ENCODE peak calls at places on chromosomes 11 and 22, in five cellular contexts. One of them, this sample, is unnamed.

GRCh38 chr22:46977656-46978343 is 215.3 kb downstream of the TBC1D22A start:
- DNase-seq in stimulated activated CD4-positive, alpha-beta T cell treated with anti-CD3 and anti-CD28 coated beads, Interleukin-2, amount 100 ng/mL, for 48 hours: no peak
- DNase-seq in head of caudate nucleus: no peak
- DNase-seq in mesendoderm: no peak
- DNase-seq in heart left ventricle: no peak
- DNase-seq in this sample: no peak

GRCh38 chr22:37827056-37827455 is 3.9 kb downstream of the GALR3 start:
- DNase-seq in stimulated activated CD4-positive, alpha-beta T cell treated with anti-CD3 and anti-CD28 coated beads, Interleukin-2, amount 100 ng/mL, for 48 hours: no peak
- DNase-seq in head of caudate nucleus: peak
- DNase-seq in mesendoderm: no peak
- DNase-seq in heart left ventricle: peak
- DNase-seq in this sample: no peak

GRCh38 chr11:69654660-69655478 is 13.9 kb downstream of the CCND1 start:
- DNase-seq in stimulated activated CD4-positive, alpha-beta T cell treated with anti-CD3 and anti-CD28 coated beads, Interleukin-2, amount 100 ng/mL, for 48 hours: no peak
- DNase-seq in head of caudate nucleus: no peak
- DNase-seq in mesendoderm: no peak
- DNase-seq in heart left ventricle: peak
- DNase-seq in this sample: no peak

GRCh38 chr11:8501838-8502237 is 92.2 kb downstream of the STK33 start:
- DNase-seq in stimulated activated CD4-positive, alpha-beta T cell treated with anti-CD3 and anti-CD28 coated beads, Interleukin-2, amount 100 ng/mL, for 48 hours: no peak
- DNase-seq in head of caudate nucleus: no peak
- DNase-seq in mesendoderm: no peak
- DNase-seq in heart left ventricle: no peak
- DNase-seq in this sample: no peak

GRCh38 chr22:26894766-26895485 is 237.5 kb downstream of the MIAT start:
- DNase-seq in stimulated activated CD4-positive, alpha-beta T cell treated with anti-CD3 and anti-CD28 coated beads, Interleukin-2, amount 100 ng/mL, for 48 hours: no peak
- DNase-seq in head of caudate nucleus: no peak
- DNase-seq in mesendoderm: no peak
- DNase-seq in heart left ventricle: no peak
- DNase-seq in this sample: no peak

GRCh38 chr11:128448981-128449713 is 138.2 kb downstream of the ETS1 start:
- DNase-seq in stimulated activated CD4-positive, alpha-beta T cell treated with anti-CD3 and anti-CD28 coated beads, Interleukin-2, amount 100 ng/mL, for 48 hours: no peak
- DNase-seq in head of caudate nucleus: no peak
- DNase-seq in mesendoderm: no peak
- DNase-seq in heart left ventricle: no peak
- DNase-seq in this sample: no peak

GRCh38 chr11:118610773-118611432 is 3.5 kb downstream of the PHLDB1 start:
- DNase-seq in stimulated activated CD4-positive, alpha-beta T cell treated with anti-CD3 and anti-CD28 coated beads, Interleukin-2, amount 100 ng/mL, for 48 hours: peak
- DNase-seq in head of caudate nucleus: peak
- DNase-seq in mesendoderm: peak
- DNase-seq in heart left ventricle: peak
- DNase-seq in this sample: peak

GRCh38 chr11:1705121-1706052 is 8.4 kb downstream of the KRTAP5-6 start:
- DNase-seq in stimulated activated CD4-positive, alpha-beta T cell treated with anti-CD3 and anti-CD28 coated beads, Interleukin-2, amount 100 ng/mL, for 48 hours: no peak
- DNase-seq in head of caudate nucleus: no peak
- DNase-seq in mesendoderm: no peak
- DNase-seq in heart left ventricle: no peak
- DNase-seq in this sample: peak

GRCh38 chr11:73281201-73281741 is 9.1 kb downstream of the P2RY6 start:
- DNase-seq in stimulated activated CD4-positive, alpha-beta T cell treated with anti-CD3 and anti-CD28 coated beads, Interleukin-2, amount 100 ng/mL, for 48 hours: no peak
- DNase-seq in head of caudate nucleus: no peak
- DNase-seq in mesendoderm: no peak
- DNase-seq in heart left ventricle: peak
- DNase-seq in this sample: no peak

GRCh38 chr11:12744831-12745502 is 70.7 kb downstream of the TEAD1 start:
- DNase-seq in stimulated activated CD4-positive, alpha-beta T cell treated with anti-CD3 and anti-CD28 coated beads, Interleukin-2, amount 100 ng/mL, for 48 hours: no peak
- DNase-seq in head of caudate nucleus: no peak
- DNase-seq in mesendoderm: peak
- DNase-seq in heart left ventricle: peak
- DNase-seq in this sample: no peak

GRCh38 chr22:36771376-36772063 is 4.4 kb downstream of the IFT27 start:
- DNase-seq in stimulated activated CD4-positive, alpha-beta T cell treated with anti-CD3 and anti-CD28 coated beads, Interleukin-2, amount 100 ng/mL, for 48 hours: no peak
- DNase-seq in head of caudate nucleus: no peak
- DNase-seq in mesendoderm: no peak
- DNase-seq in heart left ventricle: no peak
- DNase-seq in this sample: no peak

GRCh38 chr22:39183991-39184585 is 31.6 kb upstream of the CBX7 start:
- DNase-seq in stimulated activated CD4-positive, alpha-beta T cell treated with anti-CD3 and anti-CD28 coated beads, Interleukin-2, amount 100 ng/mL, for 48 hours: no peak
- DNase-seq in head of caudate nucleus: peak
- DNase-seq in mesendoderm: peak
- DNase-seq in heart left ventricle: peak
- DNase-seq in this sample: no peak

GRCh38 chr11:125226701-125227100 is 62.1 kb downstream of the PKNOX2 start:
- DNase-seq in stimulated activated CD4-positive, alpha-beta T cell treated with anti-CD3 and anti-CD28 coated beads, Interleukin-2, amount 100 ng/mL, for 48 hours: no peak
- DNase-seq in head of caudate nucleus: no peak
- DNase-seq in mesendoderm: no peak
- DNase-seq in heart left ventricle: peak
- DNase-seq in this sample: no peak

GRCh38 chr11:113895367-113896155 is 9.0 kb upstream of the HTR3B start:
- DNase-seq in stimulated activated CD4-positive, alpha-beta T cell treated with anti-CD3 and anti-CD28 coated beads, Interleukin-2, amount 100 ng/mL, for 48 hours: no peak
- DNase-seq in head of caudate nucleus: no peak
- DNase-seq in mesendoderm: peak
- DNase-seq in heart left ventricle: no peak
- DNase-seq in this sample: no peak

GRCh38 chr11:1740786-1741530 is 9.4 kb downstream of the IFITM10 start:
- DNase-seq in stimulated activated CD4-positive, alpha-beta T cell treated with anti-CD3 and anti-CD28 coated beads, Interleukin-2, amount 100 ng/mL, for 48 hours: no peak
- DNase-seq in head of caudate nucleus: no peak
- DNase-seq in mesendoderm: no peak
- DNase-seq in heart left ventricle: no peak
- DNase-seq in this sample: no peak

GRCh38 chr11:81497202-81497804 is 1236.4 kb downstream of the FAM181B start:
- DNase-seq in stimulated activated CD4-positive, alpha-beta T cell treated with anti-CD3 and anti-CD28 coated beads, Interleukin-2, amount 100 ng/mL, for 48 hours: peak
- DNase-seq in head of caudate nucleus: no peak
- DNase-seq in mesendoderm: peak
- DNase-seq in heart left ventricle: no peak
- DNase-seq in this sample: peak

GRCh38 chr11:113904379-113905101 is at the start of gene HTR3B:
- DNase-seq in stimulated activated CD4-positive, alpha-beta T cell treated with anti-CD3 and anti-CD28 coated beads, Interleukin-2, amount 100 ng/mL, for 48 hours: no peak
- DNase-seq in head of caudate nucleus: no peak
- DNase-seq in mesendoderm: peak
- DNase-seq in heart left ventricle: no peak
- DNase-seq in this sample: no peak

GRCh38 chr11:58286249-58286648 is 18.2 kb upstream of the OR10W1 start:
- DNase-seq in stimulated activated CD4-positive, alpha-beta T cell treated with anti-CD3 and anti-CD28 coated beads, Interleukin-2, amount 100 ng/mL, for 48 hours: no peak
- DNase-seq in head of caudate nucleus: no peak
- DNase-seq in mesendoderm: peak
- DNase-seq in heart left ventricle: no peak
- DNase-seq in this sample: peak

GRCh38 chr11:121143921-121144320 is 42.9 kb downstream of the TECTA start:
- DNase-seq in stimulated activated CD4-positive, alpha-beta T cell treated with anti-CD3 and anti-CD28 coated beads, Interleukin-2, amount 100 ng/mL, for 48 hours: no peak
- DNase-seq in head of caudate nucleus: no peak
- DNase-seq in mesendoderm: peak
- DNase-seq in heart left ventricle: no peak
- DNase-seq in this sample: no peak

GRCh38 chr22:22179858-22180257 is 64.7 kb upstream of the VPREB1 start:
- DNase-seq in stimulated activated CD4-positive, alpha-beta T cell treated with anti-CD3 and anti-CD28 coated beads, Interleukin-2, amount 100 ng/mL, for 48 hours: no peak
- DNase-seq in head of caudate nucleus: no peak
- DNase-seq in mesendoderm: no peak
- DNase-seq in heart left ventricle: no peak
- DNase-seq in this sample: no peak

GRCh38 chr22:30871391-30872281 is 96.9 kb downstream of the MORC2 start:
- DNase-seq in stimulated activated CD4-positive, alpha-beta T cell treated with anti-CD3 and anti-CD28 coated beads, Interleukin-2, amount 100 ng/mL, for 48 hours: no peak
- DNase-seq in head of caudate nucleus: no peak
- DNase-seq in mesendoderm: no peak
- DNase-seq in heart left ventricle: no peak
- DNase-seq in this sample: no peak

GRCh38 chr11:64097468-64098317 is 62.0 kb downstream of the FLRT1 start:
- DNase-seq in stimulated activated CD4-positive, alpha-beta T cell treated with anti-CD3 and anti-CD28 coated beads, Interleukin-2, amount 100 ng/mL, for 48 hours: no peak
- DNase-seq in head of caudate nucleus: peak
- DNase-seq in mesendoderm: no peak
- DNase-seq in heart left ventricle: no peak
- DNase-seq in this sample: no peak

GRCh38 chr22:42010778-42011177 is 12.2 kb downstream of the WBP2NL start:
- DNase-seq in stimulated activated CD4-positive, alpha-beta T cell treated with anti-CD3 and anti-CD28 coated beads, Interleukin-2, amount 100 ng/mL, for 48 hours: no peak
- DNase-seq in head of caudate nucleus: no peak
- DNase-seq in mesendoderm: no peak
- DNase-seq in heart left ventricle: no peak
- DNase-seq in this sample: no peak

GRCh38 chr11:131253142-131253884 is 117.1 kb upstream of the NTM start:
- DNase-seq in stimulated activated CD4-positive, alpha-beta T cell treated with anti-CD3 and anti-CD28 coated beads, Interleukin-2, amount 100 ng/mL, for 48 hours: no peak
- DNase-seq in head of caudate nucleus: no peak
- DNase-seq in mesendoderm: peak
- DNase-seq in heart left ventricle: no peak
- DNase-seq in this sample: no peak

GRCh38 chr11:2812371-2812991 is 73.1 kb downstream of the CDKN1C start:
- DNase-seq in stimulated activated CD4-positive, alpha-beta T cell treated with anti-CD3 and anti-CD28 coated beads, Interleukin-2, amount 100 ng/mL, for 48 hours: no peak
- DNase-seq in head of caudate nucleus: no peak
- DNase-seq in mesendoderm: peak
- DNase-seq in heart left ventricle: peak
- DNase-seq in this sample: no peak

GRCh38 chr11:33869511-33870422 is 22.1 kb downstream of the LMO2 start:
- DNase-seq in stimulated activated CD4-positive, alpha-beta T cell treated with anti-CD3 and anti-CD28 coated beads, Interleukin-2, amount 100 ng/mL, for 48 hours: peak
- DNase-seq in head of caudate nucleus: peak
- DNase-seq in mesendoderm: peak
- DNase-seq in heart left ventricle: peak
- DNase-seq in this sample: no peak

GRCh38 chr22:27654536-27655445 is 146.8 kb downstream of the MN1 start:
- DNase-seq in stimulated activated CD4-positive, alpha-beta T cell treated with anti-CD3 and anti-CD28 coated beads, Interleukin-2, amount 100 ng/mL, for 48 hours: no peak
- DNase-seq in head of caudate nucleus: no peak
- DNase-seq in mesendoderm: peak
- DNase-seq in heart left ventricle: no peak
- DNase-seq in this sample: no peak

GRCh38 chr11:58968251-58968711 is 29.0 kb downstream of the GLYATL1 start:
- DNase-seq in stimulated activated CD4-positive, alpha-beta T cell treated with anti-CD3 and anti-CD28 coated beads, Interleukin-2, amount 100 ng/mL, for 48 hours: no peak
- DNase-seq in head of caudate nucleus: peak
- DNase-seq in mesendoderm: no peak
- DNase-seq in heart left ventricle: no peak
- DNase-seq in this sample: no peak

GRCh38 chr22:30290679-30291333 is 1.5 kb upstream of the CASTOR1 start:
- DNase-seq in stimulated activated CD4-positive, alpha-beta T cell treated with anti-CD3 and anti-CD28 coated beads, Interleukin-2, amount 100 ng/mL, for 48 hours: no peak
- DNase-seq in head of caudate nucleus: peak
- DNase-seq in mesendoderm: peak
- DNase-seq in heart left ventricle: peak
- DNase-seq in this sample: peak

GRCh38 chr22:26587991-26588613 is 1.8 kb downstream of the TPST2 start:
- DNase-seq in stimulated activated CD4-positive, alpha-beta T cell treated with anti-CD3 and anti-CD28 coated beads, Interleukin-2, amount 100 ng/mL, for 48 hours: no peak
- DNase-seq in head of caudate nucleus: no peak
- DNase-seq in mesendoderm: no peak
- DNase-seq in heart left ventricle: no peak
- DNase-seq in this sample: no peak

GRCh38 chr11:116866774-116867455 is 29.5 kb upstream of the APOA1 start:
- DNase-seq in stimulated activated CD4-positive, alpha-beta T cell treated with anti-CD3 and anti-CD28 coated beads, Interleukin-2, amount 100 ng/mL, for 48 hours: no peak
- DNase-seq in head of caudate nucleus: no peak
- DNase-seq in mesendoderm: no peak
- DNase-seq in heart left ventricle: no peak
- DNase-seq in this sample: no peak

GRCh38 chr22:36301851-36302250 is 48.9 kb downstream of the APOL1 start:
- DNase-seq in stimulated activated CD4-positive, alpha-beta T cell treated with anti-CD3 and anti-CD28 coated beads, Interleukin-2, amount 100 ng/mL, for 48 hours: no peak
- DNase-seq in head of caudate nucleus: no peak
- DNase-seq in mesendoderm: no peak
- DNase-seq in heart left ventricle: no peak
- DNase-seq in this sample: no peak

GRCh38 chr11:3853935-3854659 is 1.4 kb upstream of the STIM1 start:
- DNase-seq in stimulated activated CD4-positive, alpha-beta T cell treated with anti-CD3 and anti-CD28 coated beads, Interleukin-2, amount 100 ng/mL, for 48 hours: peak
- DNase-seq in head of caudate nucleus: peak
- DNase-seq in mesendoderm: no peak
- DNase-seq in heart left ventricle: peak
- DNase-seq in this sample: peak

GRCh38 chr22:49573109-49573765 is 254.4 kb downstream of the BRD1 start:
- DNase-seq in stimulated activated CD4-positive, alpha-beta T cell treated with anti-CD3 and anti-CD28 coated beads, Interleukin-2, amount 100 ng/mL, for 48 hours: no peak
- DNase-seq in head of caudate nucleus: peak
- DNase-seq in mesendoderm: no peak
- DNase-seq in heart left ventricle: no peak
- DNase-seq in this sample: no peak

This sample was measured in DND-41.